ENCODE peak calls at places on chromosome 12, in ten cellular contexts. B is AG09319; G is left colon; U is astrocyte; F is central memory CD8-positive, alpha-beta T cell; M is activated T-cell treated with anti-CD3 and anti-CD28 coated beads for 24 hours; L is substantia nigra; A is PC-9; Y is H54; Q is ovary. S is an unnamed sample.

GRCh38 chr12:67982165-67982563 is 7.1 kb upstream of the IFNG-AS1 start:
- DNase-seq in Q (no peak), L (no peak), B (peak), F (no peak), M (no peak), A (no peak), Y (no peak), G (no peak), U (peak), S (no peak)

GRCh38 chr12:32596031-32596430 is 83.1 kb upstream of the DNM1L start:
- DNase-seq in G (no peak), F (no peak), M (no peak), Y (no peak), Q (no peak), B (no peak), L (no peak), U (no peak), A (no peak), S (no peak)

GRCh38 chr12:117679776-117680175 is 289.0 kb downstream of the KSR2 start:
- DNase-seq in A (no peak), Q (no peak), L (no peak), B (no peak), U (peak), Y (no peak), F (no peak), M (no peak), G (no peak), S (no peak)

GRCh38 chr12:89448951-89449371 is 75.6 kb downstream of the GALNT4 start:
- DNase-seq in B (no peak), U (peak), G (no peak), M (no peak), Q (no peak), L (no peak), A (no peak), F (no peak), Y (no peak), S (no peak)

GRCh38 chr12:117850048-117850447 is 118.7 kb downstream of the KSR2 start:
- DNase-seq in U (peak), Y (peak), L (no peak), A (peak), M (no peak), G (no peak), F (no peak), Q (no peak), B (no peak), S (no peak)

GRCh38 chr12:6039894-6040601 is 84.4 kb downstream of the VWF start:
- DNase-seq in F (peak), M (peak), B (peak), G (peak), Y (peak), Q (peak), A (peak), U (peak), L (peak), S (peak)

GRCh38 chr12:131687346-131688125 is 23.4 kb upstream of the SFSWAP start:
- DNase-seq in Q (no peak), A (no peak), B (no peak), M (no peak), Y (no peak), U (no peak), L (no peak), F (no peak), G (no peak), S (no peak)

GRCh38 chr12:19971396-19971802 is 396.9 kb upstream of the PDE3A start:
- DNase-seq in U (peak), F (no peak), M (no peak), B (no peak), L (no peak), Q (no peak), Y (no peak), G (no peak), A (peak), S (peak)

GRCh38 chr12:100371146-100371545 is 14.3 kb downstream of the SLC17A8 start:
- DNase-seq in G (no peak), Y (no peak), M (no peak), B (no peak), Q (no peak), F (no peak), A (no peak), U (no peak), L (no peak), S (no peak)